ENCODE peak calls at places on chromosomes 2 and 18, in eight cellular contexts. K is cardiac muscle cell, H is tibial nerve, L is fibroblast of lung, T is HFF-Myc, F is tibial artery, Q is A549, N is bronchial epithelial cell. S is an unnamed sample.

GRCh38 chr2:32061430-32061829 is 1.9 kb upstream of the SPAST start:
- DNase-seq in L (no peak), F (no peak), H (no peak), K (no peak), T (no peak), Q (no peak), N (no peak), S (no peak)

GRCh38 chr2:33681333-33681732 is 82.2 kb upstream of the FAM98A start:
- DNase-seq in T (no peak), H (no peak), N (peak; percentile 27), L (peak; percentile 18), Q (peak; percentile 30), K (no peak), F (no peak), S (no peak)

GRCh38 chr2:7588295-7588694 is 671.1 kb downstream of the RNF144A start:
- DNase-seq in T (no peak), Q (no peak), F (no peak), N (peak; percentile 49), K (no peak), L (no peak), H (no peak), S (no peak)

GRCh38 chr2:148674063-148675020 is 29.8 kb downstream of the EPC2 start:
- DNase-seq in Q (peak; percentile 44), N (peak; percentile 56), F (no peak), K (no peak), L (peak; percentile 37), H (no peak), T (no peak), S (no peak)

GRCh38 chr2:211822686-211823335 is 715.8 kb downstream of the ERBB4 start:
- DNase-seq in H (no peak), Q (no peak), L (peak; percentile 32), K (no peak), F (no peak), T (no peak), N (no peak), S (no peak)

GRCh38 chr2:222318026-222318711 is 19.4 kb upstream of the PAX3 start:
- DNase-seq in N (peak; percentile 73), K (peak; percentile 85), Q (peak; percentile 73), L (peak; percentile 66), H (no peak), F (no peak), T (peak; percentile 25), S (peak; percentile 78)

GRCh38 chr2:227853204-227853629 is 18.2 kb upstream of the DAW1 start:
- DNase-seq in N (peak; percentile 95), T (peak; percentile 16), F (no peak), H (no peak), K (no peak), Q (peak; percentile 44), L (peak; percentile 99), S (peak; percentile 100)

GRCh38 chr2:9329497-9329896 is 93.8 kb downstream of the ITGB1BP1 start:
- DNase-seq in T (no peak), K (no peak), N (no peak), L (no peak), H (no peak), Q (no peak), F (no peak), S (no peak)

GRCh38 chr2:12839339-12839738 is 122.6 kb downstream of the TRIB2 start:
- DNase-seq in Q (no peak), K (no peak), N (no peak), H (no peak), F (no peak), L (no peak), T (no peak), S (no peak)

GRCh38 chr2:65554765-65555561 is 122.6 kb upstream of the SPRED2 start:
- DNase-seq in N (no peak), T (no peak), L (peak; percentile 21), K (no peak), Q (no peak), H (no peak), F (no peak), S (no peak)

GRCh38 chr18:51009071-51009470 is 20.9 kb upstream of the SMAD4 start:
- DNase-seq in N (peak; percentile 77), Q (no peak), F (no peak), L (peak; percentile 50), T (no peak), H (no peak), K (peak; percentile 16), S (no peak)

GRCh38 chr2:227163998-227164744 is at the start of the genes COL4A3 and COL4A4:
- DNase-seq in L (peak; percentile 14), K (peak; percentile 57), N (no peak), H (no peak), T (no peak), Q (peak; percentile 73), F (peak; percentile 27), S (no peak)

GRCh38 chr2:216553093-216553478 is 54.4 kb downstream of the RPL37A start:
- DNase-seq in K (no peak), T (no peak), F (no peak), H (no peak), Q (no peak), L (peak; percentile 66), N (peak; percentile 60), S (no peak)

GRCh38 chr2:48199076-48199475 is 292.8 kb upstream of the FBXO11 start:
- DNase-seq in T (no peak), F (no peak), H (no peak), L (no peak), K (peak; percentile 34), Q (no peak), N (no peak), S (no peak)

GRCh38 chr2:179129574-179130238 is 79.8 kb upstream of the CCDC141 start:
- DNase-seq in L (peak; percentile 3), Q (peak; percentile 10), H (no peak), T (no peak), N (peak; percentile 23), K (peak; percentile 19), F (no peak), S (no peak)

GRCh38 chr2:209977386-209978239 is 24.8 kb upstream of the RPE start:
- DNase-seq in K (peak; percentile 39), H (no peak), T (peak; percentile 9), L (peak; percentile 19), N (peak; percentile 51), F (no peak), Q (peak; percentile 44), S (peak; percentile 31)

GRCh38 chr2:130997198-130997597 is 96.1 kb downstream of the FAM168B start:
- DNase-seq in N (no peak), H (no peak), L (no peak), F (no peak), K (no peak), T (no peak), Q (no peak), S (no peak)

GRCh38 chr18:77089796-77090285 is 42.7 kb downstream of the MBP start:
- DNase-seq in F (no peak), L (no peak), Q (no peak), K (no peak), T (no peak), H (no peak), N (no peak), S (no peak)
- TF ChIP-seq CTCF in F (no peak), L (no peak), Q (no peak), K (no peak), T (no peak), H (no peak), N (no peak), S (no peak)

DNA sequence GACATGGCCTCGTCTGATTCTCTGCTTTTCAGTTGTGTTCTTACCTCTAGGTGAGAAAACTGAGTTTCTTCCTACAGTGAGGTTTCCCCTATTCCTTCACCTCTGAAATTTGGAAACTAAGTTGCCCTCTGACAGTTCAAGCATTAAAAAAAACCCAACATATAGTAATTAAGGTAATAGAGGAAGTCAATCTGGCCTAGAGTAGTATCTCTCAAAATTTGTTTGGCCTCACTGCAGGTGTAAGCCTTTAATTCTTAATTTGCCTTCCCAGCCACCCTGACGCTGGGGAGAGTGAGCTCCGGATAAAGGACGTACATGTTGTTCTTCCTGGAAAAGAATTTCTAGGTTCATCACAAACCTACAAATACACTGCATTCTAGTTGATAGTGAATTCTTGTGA is 1.4 kb downstream of the CAD start:
- DNase-seq in F (no peak), Q (no peak), N (no peak), H (no peak), K (no peak), L (no peak), T (no peak), S (no peak)
- H3K4me3 ChIP-seq in F (no peak overlapping the region), Q (peak overlapping the region; percentile 65), N (no peak overlapping the region), H (no peak overlapping the region), K (no peak overlapping the region), L (no peak overlapping the region), T (peak overlapping the region; percentile 93), S (no peak overlapping the region)

GRCh38 chr2:109715302-109715937 is 78.7 kb upstream of the RGPD5 start:
- DNase-seq in F (no peak), K (peak; percentile 32), T (no peak), H (no peak), Q (peak; percentile 48), N (peak; percentile 70), L (peak; percentile 26), S (no peak)
- TF ChIP-seq CTCF in F (peak; percentile 83), K (peak; percentile 49), T (peak; percentile 40), H (no peak), Q (peak; percentile 36), N (peak; percentile 96), L (no peak), S (peak; percentile 60)

GRCh38 chr2:105802587-105802986 is 57.9 kb downstream of the NCK2 start:
- DNase-seq in T (no peak), F (no peak), Q (no peak), H (no peak), N (peak; percentile 40), L (no peak), K (no peak), S (no peak)

GRCh38 chr2:105804266-105804665 is 59.6 kb downstream of the NCK2 start:
- DNase-seq in H (no peak), K (no peak), Q (no peak), N (no peak), L (peak; percentile 49), T (no peak), F (no peak), S (peak; percentile 74)

GRCh38 chr2:105803773-105804172 is 59.1 kb downstream of the NCK2 start:
- DNase-seq in K (no peak), L (peak; percentile 29), T (no peak), N (no peak), Q (no peak), F (no peak), H (no peak), S (no peak)

GRCh38 chr2:105801961-105802360 is 57.2 kb downstream of the NCK2 start:
- DNase-seq in F (no peak), H (no peak), N (no peak), T (no peak), Q (no peak), L (no peak), K (no peak), S (no peak)

GRCh38 chr2:105803337-105803736 is 58.6 kb downstream of the NCK2 start:
- DNase-seq in T (no peak), N (peak; percentile 22), H (no peak), Q (no peak), L (no peak), F (no peak), K (no peak), S (no peak)
- H3K4me3 ChIP-seq in T (no peak overlapping the region), N (no peak overlapping the region), H (no peak overlapping the region), Q (no peak overlapping the region), L (no peak overlapping the region), F (no peak overlapping the region), K (no peak overlapping the region), S (no peak overlapping the region)